ENCODE peak calls at places on chromosomes 1 and 21, in five cellular contexts. U, Y, W, V and J are unnamed samples.

GRCh38 chr1:206685749-206686485 is 1.2 kb downstream of the MAPKAPK2 start:
- DNase-seq in U (peak; percentile 47), Y (no peak), W (peak; percentile 75), V (peak; percentile 57), J (peak; percentile 79)

GRCh38 chr1:202145325-202146140 is 996 bp upstream of the ARL8A start:
- DNase-seq in U (no peak), Y (no peak), W (no peak), V (no peak), J (no peak)

GRCh38 chr1:33683913-33684312 is 180.0 kb upstream of the HMGB4 start:
- DNase-seq in U (no peak), Y (peak; percentile 27), W (no peak), V (no peak), J (peak; percentile 68)

GRCh38 chr1:166947398-166948043 is 27.8 kb downstream of the ILDR2 start:
- DNase-seq in U (no peak), Y (no peak), W (peak; percentile 41), V (peak; percentile 64), J (peak; percentile 83)

GRCh38 chr1:3408751-3409266 is 45.7 kb upstream of the ARHGEF16 start:
- DNase-seq in U (no peak), Y (no peak), W (no peak), V (no peak), J (no peak)

GRCh38 chr1:215636258-215636965 is 69.3 kb downstream of the KCTD3 start:
- DNase-seq in U (peak; percentile 64), Y (peak; percentile 66), W (peak; percentile 53), V (no peak), J (no peak)

GRCh38 chr1:209850342-209850979 is 22.7 kb downstream of the UTP25 start:
- DNase-seq in U (no peak), Y (no peak), W (peak; percentile 86), V (peak; percentile 95), J (peak; percentile 85)

GRCh38 chr1:207811319-207811718 is 59.5 kb downstream of the CD46 start:
- DNase-seq in U (no peak), Y (no peak), W (no peak), V (no peak), J (no peak)

GRCh38 chr1:84069236-84069845 is 70.4 kb upstream of the TTLL7 start:
- DNase-seq in U (no peak), Y (no peak), W (no peak), V (no peak), J (peak; percentile 50)

GRCh38 chr21:45358711-45359310 is 46.2 kb upstream of the COL18A1 start:
- DNase-seq in U (no peak), Y (no peak), W (no peak), V (no peak), J (no peak)

GRCh38 chr21:45356653-45357435 is 48.1 kb upstream of the COL18A1 start:
- DNase-seq in U (no peak), Y (no peak), W (no peak), V (no peak), J (no peak)

GRCh38 chr21:45358261-45358670 is 46.7 kb upstream of the COL18A1 start:
- DNase-seq in U (no peak), Y (no peak), W (no peak), V (no peak), J (no peak)

GRCh38 chr21:45356251-45356650 is 48.7 kb upstream of the COL18A1 start:
- DNase-seq in U (no peak), Y (no peak), W (no peak), V (no peak), J (no peak)

DNA sequence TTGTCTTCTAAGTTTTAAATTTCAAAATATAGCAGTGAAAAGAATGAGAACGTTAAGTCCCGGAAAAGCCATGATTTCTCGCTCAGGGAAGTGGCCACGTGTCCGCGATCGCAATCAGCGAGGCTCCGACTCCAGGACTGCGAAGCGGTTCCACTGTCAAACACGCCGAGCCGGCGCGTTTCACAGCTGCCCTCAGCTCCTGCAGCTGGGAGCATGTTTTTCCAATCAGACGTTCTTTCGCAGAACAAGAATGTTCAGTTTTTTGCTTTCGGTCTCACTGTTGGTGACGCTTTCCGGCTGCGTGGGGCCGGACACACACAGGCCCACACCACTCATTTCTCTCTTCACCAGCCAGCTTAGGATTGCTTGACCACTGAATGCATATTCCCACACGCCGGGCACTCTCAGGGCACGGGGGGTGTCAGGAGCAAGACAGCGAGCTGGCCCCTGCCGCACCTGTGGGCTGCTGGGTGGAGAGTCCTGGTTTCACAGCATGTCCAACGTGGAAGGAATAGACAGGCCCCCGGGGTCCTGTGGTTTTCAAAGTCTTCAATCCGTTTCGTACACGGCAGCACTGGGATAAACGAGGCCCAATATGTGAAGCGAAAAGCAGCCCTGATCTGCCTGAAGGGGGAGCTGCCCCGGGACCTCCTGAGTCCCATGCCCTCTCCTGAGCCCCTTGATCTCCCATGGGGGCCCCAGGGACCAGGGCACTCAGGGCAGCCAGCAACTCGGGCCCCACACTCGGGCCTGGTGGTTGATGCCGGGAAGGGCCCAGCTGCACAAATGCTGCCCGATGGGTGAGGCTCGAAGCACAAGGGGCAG is 47.3 kb upstream of the COL18A1 start:
- DNase-seq in U (no peak), Y (no peak), W (no peak), V (no peak), J (no peak)
- TF ChIP-seq CTCF in U (no peak), Y (peak; percentile 5), W (peak; percentile 4), V (peak; percentile 49), J (peak; percentile 27)

GRCh38 chr1:54404939-54405880 is 984 bp downstream of the SSBP3 start:
- DNase-seq in U (no peak), Y (no peak), W (no peak), V (no peak), J (no peak)

GRCh38 chr1:54404263-54404662 is 1.9 kb downstream of the SSBP3 start:
- DNase-seq in U (no peak), Y (no peak), W (no peak), V (no peak), J (no peak)

GRCh38 chr1:54407201-54407956 is 1.2 kb upstream of the SSBP3 start:
- DNase-seq in U (peak; percentile 85), Y (peak; percentile 85), W (peak; percentile 97), V (peak; percentile 85), J (peak; percentile 94)

GRCh38 chr1:54406339-54407181 is at the start of gene SSBP3:
- DNase-seq in U (peak; percentile 74), Y (peak; percentile 52), W (peak; percentile 95), V (peak; percentile 89), J (peak; percentile 94)

DNA sequence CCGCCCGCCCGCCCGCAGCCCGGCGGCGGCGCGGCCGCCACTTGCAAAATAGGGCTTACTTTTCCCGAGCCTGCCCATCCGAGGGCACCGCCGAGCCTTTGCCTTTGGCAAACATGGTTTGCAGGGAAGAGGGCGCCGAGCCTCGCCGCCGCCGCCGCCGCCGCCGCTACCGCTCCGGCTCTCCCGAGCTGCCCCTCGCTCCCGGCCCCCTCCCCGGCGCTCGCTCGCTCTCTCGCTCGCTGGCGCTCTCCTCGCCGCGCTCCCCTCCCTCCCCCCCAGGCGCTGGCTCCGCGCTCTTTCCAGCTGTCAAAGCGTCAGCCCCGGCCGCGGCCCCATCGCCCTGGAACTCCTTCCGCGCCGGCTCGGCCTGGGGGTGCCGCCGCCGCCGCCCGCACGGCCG is 300 bp downstream of the SSBP3 start:
- DNase-seq in U (no peak), Y (no peak), W (peak; percentile 18), V (no peak), J (no peak)
- H3K4me3 ChIP-seq in U (peak overlapping the region; percentile 75), Y (peak overlapping the region; percentile 53), W (peak overlapping the region; percentile 61), V (peak overlapping the region; percentile 68), J (peak overlapping the region; percentile 67)

GRCh38 chr1:72670902-72671301 is 388.6 kb upstream of the NEGR1 start:
- DNase-seq in U (no peak), Y (no peak), W (no peak), V (no peak), J (no peak)
- TF ChIP-seq CTCF in U (no peak), Y (no peak), W (no peak), V (no peak), J (no peak)

GRCh38 chr1:40381268-40382109 is 8.0 kb downstream of the SMAP2 start:
- DNase-seq in U (no peak), Y (no peak), W (no peak), V (no peak), J (no peak)
- H3K4me3 ChIP-seq in U (no peak overlapping the region), Y (no peak overlapping the region), W (no peak overlapping the region), V (no peak overlapping the region), J (no peak overlapping the region)

GRCh38 chr1:48718116-48718630 is 58.5 kb downstream of the BEND5 start:
- DNase-seq in U (no peak), Y (no peak), W (no peak), V (no peak), J (no peak)
- TF ChIP-seq CTCF in U (no peak), Y (no peak), W (no peak), V (no peak), J (no peak)

DNA sequence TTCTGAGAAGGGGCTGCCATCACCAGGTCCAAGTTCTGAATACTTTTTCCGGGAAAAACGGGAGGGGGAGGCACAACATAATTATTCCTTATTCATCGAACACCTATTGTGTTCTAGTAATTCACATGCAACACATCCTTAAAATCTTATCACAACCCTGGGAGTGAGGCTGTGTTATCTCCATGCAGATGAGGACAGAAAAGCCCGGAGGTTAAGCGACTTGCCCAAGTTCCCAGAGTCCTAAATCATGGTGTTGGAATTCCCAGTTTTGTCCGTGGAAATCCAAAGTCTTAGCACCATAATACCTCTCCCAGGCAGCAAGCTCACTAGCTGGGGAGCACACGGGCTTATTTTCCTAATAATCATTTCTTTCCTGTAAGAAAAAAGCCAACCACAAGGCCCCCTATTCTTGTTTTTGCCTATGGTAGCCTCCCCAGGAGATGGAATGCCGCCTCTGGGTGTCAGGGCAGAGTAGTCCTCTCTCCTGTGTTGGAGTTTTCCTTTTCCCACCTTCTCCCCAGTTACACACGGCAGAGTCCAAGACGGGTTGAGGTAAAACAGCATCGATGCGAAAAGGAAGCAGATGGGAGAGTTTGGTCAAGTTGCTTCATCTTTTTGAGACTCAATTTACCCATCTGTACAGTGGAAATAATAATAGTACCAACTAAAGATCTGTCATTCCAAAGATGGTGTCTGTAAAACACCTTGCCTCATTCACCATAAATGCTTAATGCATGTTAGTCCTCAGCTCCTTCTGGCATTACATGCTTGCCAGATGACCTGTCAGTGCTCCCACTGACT is 228.0 kb upstream of the TMEM51 start:
- DNase-seq in U (no peak), Y (no peak), W (no peak), V (no peak), J (no peak)
- H3K4me3 ChIP-seq in U (peak overlapping the region; percentile 42), Y (peak overlapping the region; percentile 67), W (peak overlapping the region; percentile 48), V (peak overlapping the region; percentile 57), J (peak overlapping the region; percentile 55)

DNA sequence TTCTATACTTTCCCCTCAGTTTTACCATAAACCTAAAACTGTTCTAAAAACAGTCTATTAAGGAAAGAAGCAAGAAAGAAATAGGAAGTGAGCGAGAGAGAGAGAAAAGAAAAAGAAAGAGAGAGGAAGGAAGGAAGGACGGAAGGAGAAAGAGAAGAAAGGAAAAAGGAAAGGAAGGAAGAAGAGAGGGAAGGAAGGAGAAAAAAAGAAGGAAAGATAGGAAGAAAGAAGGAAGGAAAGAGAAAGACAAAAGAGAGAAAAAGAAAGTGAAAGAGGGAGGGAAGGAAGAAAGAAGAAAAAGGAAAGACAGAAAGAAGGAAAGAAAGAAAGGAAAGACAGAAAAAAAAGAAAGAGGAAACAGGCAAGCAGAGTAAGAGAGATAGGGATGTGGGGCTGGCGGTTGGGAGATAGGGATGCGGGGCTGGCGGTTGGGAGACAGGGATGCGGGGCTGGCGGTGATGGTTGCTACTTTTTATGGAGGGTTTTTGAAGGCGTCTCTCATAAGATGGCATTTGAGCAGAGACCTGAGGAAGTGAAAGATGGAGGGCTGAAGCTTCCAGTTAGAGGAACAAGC is 70.4 kb upstream of the IRF2BP2 start:
- DNase-seq in U (no peak), Y (no peak), W (no peak), V (no peak), J (no peak)
- TF ChIP-seq CTCF in U (no peak), Y (no peak), W (no peak), V (no peak), J (no peak)

GRCh38 chr1:67441183-67441582 is 11.0 kb upstream of the SERBP1 start:
- DNase-seq in U (peak; percentile 79), Y (no peak), W (peak; percentile 67), V (peak; percentile 65), J (peak; percentile 81)
- H3K4me3 ChIP-seq in U (no peak overlapping the region), Y (no peak overlapping the region), W (no peak overlapping the region), V (no peak overlapping the region), J (no peak overlapping the region)